ENCODE peak calls at places on chromosomes 12 and 14, in four cellular contexts. Y, P, E and D are unnamed samples.

GRCh38 chr14:53999061-53999488 is 42.5 kb upstream of the BMP4 start:
- DNase-seq in Y (peak), E (no peak), P (no peak), D (no peak)

GRCh38 chr12:92070864-92071445 is 74.7 kb downstream of the BTG1 start:
- DNase-seq in E (no peak), P (no peak), Y (peak), D (no peak)

GRCh38 chr12:70264067-70264867 is 21.0 kb downstream of the CNOT2 start:
- DNase-seq in E (no peak), P (no peak), Y (no peak), D (no peak)

GRCh38 chr14:55097894-55098560 is 31.0 kb upstream of the LGALS3 start:
- DNase-seq in E (peak), P (no peak), Y (no peak), D (no peak)

GRCh38 chr14:104082807-104083206 is 2.7 kb upstream of the ASPG start:
- DNase-seq in E (no peak), Y (no peak), P (no peak), D (no peak)

GRCh38 chr14:63952053-63952932 is 99.5 kb downstream of the SYNE2 start:
- DNase-seq in Y (no peak), P (no peak), E (no peak), D (peak)

GRCh38 chr12:131832393-131833231 is 4.4 kb downstream of the MMP17 start:
- DNase-seq in E (no peak), Y (peak), P (no peak), D (no peak)

GRCh38 chr14:100498068-100498467 is 89.1 kb downstream of the BEGAIN start:
- DNase-seq in Y (no peak), P (no peak), E (no peak), D (no peak)

GRCh38 chr12:107903377-107904061 is 129.0 kb downstream of the ASCL4 start:
- DNase-seq in E (no peak), Y (no peak), P (no peak), D (no peak)

GRCh38 chr12:100675432-100675831 is 101.9 kb downstream of the GAS2L3 start:
- DNase-seq in Y (peak), P (no peak), E (no peak), D (peak)

GRCh38 chr12:111169032-111169431 is 199.9 kb downstream of the PHETA1 start:
- DNase-seq in P (no peak), E (no peak), Y (no peak), D (no peak)

GRCh38 chr12:58596381-58596780 is 323.9 kb downstream of the LRIG3 start:
- DNase-seq in Y (no peak), E (no peak), P (no peak), D (no peak)